ENCODE peak calls at places on chromosome 12, in four cellular contexts. R is endothelial cell; C is CD4-positive, CD25-positive, alpha-beta regulatory T cell; G is NCI-H1092 treated with DMSO at 0.1 percent for 48 hours. B is an unnamed sample.

GRCh38 chr12:101915856-101916255 is 38.5 kb downstream of the DRAM1 start:
- DNase-seq in R (no peak), C (no peak), G (no peak), B (no peak)

GRCh38 chr12:113802966-113803828 is 162.9 kb downstream of the RBM19 start:
- DNase-seq in R (no peak), C (no peak), G (no peak), B (no peak)

GRCh38 chr12:104951759-104952509 is 6.2 kb downstream of the SLC41A2 start:
- DNase-seq in R (no peak), C (no peak), G (no peak), B (no peak)

GRCh38 chr12:12653922-12654321 is 42.1 kb downstream of the GPR19 start:
- DNase-seq in R (no peak), C (no peak), G (no peak), B (no peak)

GRCh38 chr12:59911516-59911915 is 315.7 kb downstream of the SLC16A7 start:
- DNase-seq in R (no peak), C (no peak), G (no peak), B (no peak)

GRCh38 chr12:67320614-67321305 is 51.6 kb downstream of the CAND1 start:
- DNase-seq in R (no peak), C (no peak), G (no peak), B (peak)

GRCh38 chr12:47349770-47350408 is 270.1 kb upstream of the AMIGO2 start:
- DNase-seq in R (no peak), C (no peak), G (no peak), B (no peak)

GRCh38 chr12:64088431-64089349 is 133.4 kb downstream of the KICS2 start:
- DNase-seq in R (peak), C (no peak), G (no peak), B (peak)

GRCh38 chr12:53065470-53065869 is 13.7 kb downstream of the SPRYD3 start:
- DNase-seq in R (no peak), C (no peak), G (no peak), B (no peak)

GRCh38 chr12:107349008-107349747 is 255.8 kb upstream of the CRY1 start:
- DNase-seq in R (peak), C (no peak), G (peak), B (no peak)

GRCh38 chr12:121466800-121467637 is 67.1 kb downstream of the RNF34 start:
- DNase-seq in R (peak), C (peak), G (peak), B (peak)

GRCh38 chr12:39605501-39605900 is 14.1 kb downstream of the ABCD2 start:
- DNase-seq in R (no peak), C (no peak), G (no peak), B (no peak)

GRCh38 chr12:67893003-67893402 is 96.2 kb upstream of the IFNG-AS1 start:
- DNase-seq in R (no peak), C (no peak), G (no peak), B (no peak)

GRCh38 chr12:4037747-4038312 is 164.6 kb upstream of the PARP11 start:
- DNase-seq in R (peak), C (no peak), G (no peak), B (no peak)

GRCh38 chr12:109449845-109450532 is 27.1 kb downstream of the KCTD10 start:
- DNase-seq in R (no peak), C (no peak), G (no peak), B (no peak)

GRCh38 chr12:21891763-21892217 is 49.4 kb downstream of the ABCC9 start:
- DNase-seq in R (no peak), C (no peak), G (no peak), B (no peak)

GRCh38 chr12:45886685-45887084 is 103.7 kb downstream of the SCAF11 start:
- DNase-seq in R (no peak), C (no peak), G (no peak), B (no peak)

GRCh38 chr12:2520722-2521246 is 274.0 kb upstream of the FKBP4 start:
- DNase-seq in R (no peak), C (no peak), G (no peak), B (no peak)

GRCh38 chr12:80936642-80937390 is 918 bp downstream of the LIN7A start:
- DNase-seq in R (peak), C (no peak), G (peak), B (peak)

GRCh38 chr12:9064201-9064814 is 51.4 kb downstream of the A2M start:
- DNase-seq in R (peak), C (no peak), G (peak), B (peak)

GRCh38 chr12:30595742-30596141 is 99.9 kb downstream of the IPO8 start:
- DNase-seq in R (no peak), C (no peak), G (no peak), B (no peak)

GRCh38 chr12:101935769-101936741 is 58.7 kb downstream of the DRAM1 start:
- DNase-seq in R (no peak), C (no peak), G (no peak), B (peak)

GRCh38 chr12:124847675-124848074 is 16.0 kb downstream of the SCARB1 start:
- DNase-seq in R (no peak), C (no peak), G (no peak), B (no peak)

GRCh38 chr12:68245071-68246021 is 8.1 kb downstream of the IL22 start:
- DNase-seq in R (no peak), C (no peak), G (no peak), B (no peak)

GRCh38 chr12:119780786-119781434 is 96.2 kb downstream of the CIT start:
- DNase-seq in R (peak), C (no peak), G (no peak), B (no peak)

GRCh38 chr12:116759783-116760581 is 21.9 kb downstream of the RNFT2 start:
- DNase-seq in R (peak), C (no peak), G (no peak), B (no peak)

GRCh38 chr12:45131506-45131905 is 80.6 kb upstream of the DBX2 start:
- DNase-seq in R (no peak), C (no peak), G (no peak), B (no peak)

GRCh38 chr12:109734219-109735000 is 20.8 kb downstream of the FAM222A start:
- DNase-seq in R (peak), C (no peak), G (no peak), B (no peak)

GRCh38 chr12:102439391-102440108 is 40.8 kb downstream of the IGF1 start:
- DNase-seq in R (no peak), C (no peak), G (no peak), B (no peak)

GRCh38 chr12:124457287-124458219 is 109.9 kb downstream of the NCOR2 start:
- DNase-seq in R (no peak), C (peak), G (no peak), B (peak)

B was measured in MM.1S.